ENCODE peak calls at places on chromosomes 1 and 21, in five cellular contexts. R is sigmoid colon, A is breast epithelium, Y is GM12878, E is HCT116. Z is an unnamed sample.

GRCh38 chr1:13585996-13586395 is 2.4 kb downstream of the PDPN start:
- DNase-seq in R (no peak), A (no peak), Y (no peak), E (no peak), Z (no peak)

GRCh38 chr1:113153116-113153803 is 80.3 kb downstream of the LRIG2 start:
- DNase-seq in R (no peak), A (no peak), Y (no peak), E (no peak), Z (no peak)

GRCh38 chr1:84253041-84253440 is 48.5 kb upstream of the SAMD13 start:
- DNase-seq in R (no peak), A (no peak), Y (no peak), E (no peak), Z (no peak)

GRCh38 chr21:44370027-44370735 is 16.8 kb downstream of the TRPM2 start:
- DNase-seq in R (peak; percentile 62), A (peak; percentile 49), Y (no peak), E (no peak), Z (no peak)

GRCh38 chr1:69535490-69535889 is 32.2 kb upstream of the LRRC7 start:
- DNase-seq in R (no peak), A (no peak), Y (no peak), E (no peak), Z (no peak)

GRCh38 chr21:20443558-20444155 is 554.6 kb upstream of the NCAM2 start:
- DNase-seq in R (no peak), A (no peak), Y (no peak), E (no peak), Z (no peak)

GRCh38 chr1:234601217-234602017 is 8.6 kb downstream of the IRF2BP2 start:
- DNase-seq in R (no peak), A (no peak), Y (no peak), E (no peak), Z (peak; percentile 93)

GRCh38 chr21:15592271-15592860 is 137.4 kb upstream of the USP25 start:
- DNase-seq in R (no peak), A (no peak), Y (no peak), E (peak; percentile 21), Z (peak; percentile 18)

GRCh38 chr1:98143403-98143802 is 222.6 kb upstream of the DPYD start:
- DNase-seq in R (no peak), A (no peak), Y (no peak), E (no peak), Z (no peak)

GRCh38 chr1:233394860-233395717 is 67.6 kb downstream of the MAP3K21 start:
- DNase-seq in R (no peak), A (no peak), Y (no peak), E (peak; percentile 54), Z (peak; percentile 26)

GRCh38 chr1:158814970-158815369 is 16.2 kb upstream of the MNDA start:
- DNase-seq in R (no peak), A (no peak), Y (no peak), E (no peak), Z (no peak)

GRCh38 chr1:43153443-43153842 is 18.6 kb downstream of the EBNA1BP2 start:
- DNase-seq in R (no peak), A (no peak), Y (no peak), E (no peak), Z (no peak)

GRCh38 chr1:85091647-85092295 is 43.5 kb upstream of the MCOLN3 start:
- DNase-seq in R (no peak), A (no peak), Y (no peak), E (no peak), Z (peak; percentile 34)

GRCh38 chr1:189605236-189605635 is 872.4 kb downstream of the BRINP3 start:
- DNase-seq in R (no peak), A (no peak), Y (no peak), E (no peak), Z (no peak)

GRCh38 chr21:43646550-43647260 is 12.6 kb downstream of the HSF2BP start:
- DNase-seq in R (peak; percentile 95), A (peak; percentile 89), Y (no peak), E (peak; percentile 88), Z (no peak)

GRCh38 chr1:47180603-47181094 is 9.2 kb downstream of the PDZK1IP1 start:
- DNase-seq in R (no peak), A (no peak), Y (no peak), E (no peak), Z (no peak)

GRCh38 chr1:21318714-21319159 is 28.5 kb upstream of the ECE1 start:
- DNase-seq in R (peak; percentile 98), A (peak; percentile 85), Y (no peak), E (no peak), Z (no peak)

GRCh38 chr21:43810505-43811261 is 21.3 kb downstream of the RRP1 start:
- DNase-seq in R (peak; percentile 86), A (peak; percentile 83), Y (peak; percentile 51), E (peak; percentile 36), Z (no peak)

GRCh38 chr1:159925713-159926066 is 383 bp upstream of the TAGLN2 start:
- DNase-seq in R (peak; percentile 80), A (no peak), Y (no peak), E (no peak), Z (no peak)

GRCh38 chr1:159923203-159924024 is 1.9 kb downstream of the TAGLN2 start:
- DNase-seq in R (peak; percentile 91), A (peak; percentile 89), Y (peak; percentile 68), E (no peak), Z (no peak)

GRCh38 chr1:159927211-159927886 is 2.0 kb upstream of the TAGLN2 start:
- DNase-seq in R (no peak), A (no peak), Y (no peak), E (no peak), Z (no peak)

GRCh38 chr1:159924025-159924790 is 1.1 kb downstream of the TAGLN2 start:
- DNase-seq in R (peak; percentile 96), A (peak; percentile 93), Y (no peak), E (peak; percentile 55), Z (no peak)

GRCh38 chr1:159924791-159925712 is at the start of gene TAGLN2:
- DNase-seq in R (peak; percentile 96), A (peak; percentile 93), Y (peak; percentile 60), E (peak; percentile 79), Z (no peak)
- TF ChIP-seq POLR2AphosphoS5 in R (peak; percentile 97), A (peak; percentile 92), Y (peak; percentile 98), E (peak; percentile 92), Z (peak; percentile 93)

GRCh38 chr21:37537391-37537996 is 170.9 kb downstream of the DYRK1A start:
- DNase-seq in R (no peak), A (no peak), Y (no peak), E (no peak), Z (no peak)
- H3K27ac ChIP-seq in R (no peak overlapping the region), A (no peak overlapping the region), Y (no peak overlapping the region), E (no peak overlapping the region), Z (no peak overlapping the region)

GRCh38 chr1:183675883-183676282 is 22.8 kb upstream of the APOBEC4 start:
- DNase-seq in R (no peak), A (no peak), Y (no peak), E (no peak), Z (no peak)
- TF ChIP-seq POLR2AphosphoS5 in R (no peak), A (no peak), Y (no peak), E (no peak), Z (no peak)

GRCh38 chr1:104929280-104929679 is 1179.6 kb downstream of the AMY1C start:
- DNase-seq in R (no peak), A (no peak), Y (no peak), E (no peak), Z (no peak)
- H3K27ac ChIP-seq in R (no peak overlapping the region), A (no peak overlapping the region), Y (no peak overlapping the region), E (no peak overlapping the region), Z (peak overlapping the region; percentile 30)

GRCh38 chr1:28552482-28553228 is at the start of gene TRNAU1AP:
- DNase-seq in R (peak; percentile 98), A (peak; percentile 96), Y (peak; percentile 91), E (peak; percentile 91), Z (peak; percentile 67)

GRCh38 chr1:28551381-28551780 is 1.5 kb upstream of the TRNAU1AP start:
- DNase-seq in R (no peak), A (no peak), Y (no peak), E (no peak), Z (no peak)

GRCh38 chr1:28553229-28553930 is 495 bp downstream of the TRNAU1AP start:
- DNase-seq in R (peak; percentile 69), A (no peak), Y (peak; percentile 9), E (no peak), Z (no peak)
- TF ChIP-seq POLR2AphosphoS5 in R (no peak), A (no peak), Y (no peak), E (no peak), Z (no peak)

GRCh38 chr1:204882479-204882878 is 11.8 kb downstream of the NFASC start:
- DNase-seq in R (no peak), A (no peak), Y (no peak), E (no peak), Z (no peak)

GRCh38 chr1:204883405-204883804 is 12.7 kb downstream of the NFASC start:
- DNase-seq in R (no peak), A (no peak), Y (no peak), E (no peak), Z (no peak)

GRCh38 chr1:204887846-204888245 is 17.2 kb downstream of the NFASC start:
- DNase-seq in R (no peak), A (no peak), Y (no peak), E (no peak), Z (no peak)

GRCh38 chr1:204885790-204886189 is 15.1 kb downstream of the NFASC start:
- DNase-seq in R (no peak), A (no peak), Y (no peak), E (no peak), Z (no peak)

GRCh38 chr1:204885288-204885711 is 14.6 kb downstream of the NFASC start:
- DNase-seq in R (peak; percentile 78), A (no peak), Y (no peak), E (no peak), Z (no peak)
- H3K27ac ChIP-seq in R (peak overlapping the region; percentile 72), A (peak overlapping the region; percentile 83), Y (no peak overlapping the region), E (no peak overlapping the region), Z (no peak overlapping the region)

DNA sequence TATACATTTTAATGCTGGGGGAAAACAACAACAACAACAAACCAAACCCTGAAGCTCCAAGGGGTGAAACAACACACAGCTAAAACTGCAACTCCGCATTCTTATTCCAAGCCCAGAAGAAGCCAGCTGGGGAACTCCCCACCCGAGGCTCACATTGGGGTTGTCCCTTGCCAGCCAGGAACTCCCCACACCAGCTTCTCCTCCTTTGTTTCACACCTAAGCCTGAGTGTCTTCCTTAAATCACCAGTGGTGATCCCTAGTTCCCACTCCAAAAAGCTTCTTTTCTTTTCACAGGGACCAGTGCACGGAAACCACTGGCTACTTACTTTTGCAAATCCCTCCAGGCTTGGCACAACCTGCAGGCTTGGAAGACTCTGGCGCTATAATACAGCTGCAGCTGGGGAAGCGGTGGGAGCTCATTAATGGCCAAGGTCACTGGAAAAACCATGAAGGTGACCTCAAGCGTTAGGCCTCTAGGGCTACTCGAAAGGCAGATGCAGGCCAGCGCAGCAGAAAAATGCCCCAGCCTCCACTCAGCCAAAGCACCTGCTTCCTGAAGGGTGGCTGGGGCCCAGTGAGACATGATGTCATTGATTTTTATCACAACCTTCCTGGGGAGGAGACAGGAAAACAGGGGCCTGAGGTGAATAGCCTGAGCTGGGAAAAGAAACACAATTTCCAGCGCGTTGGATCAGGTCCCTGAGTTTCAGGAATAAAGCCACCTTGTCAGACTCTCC is 40.1 kb downstream of the TLR5 start:
- DNase-seq in R (no peak), A (no peak), Y (no peak), E (no peak), Z (no peak)
- TF ChIP-seq POLR2AphosphoS5 in R (no peak), A (peak; percentile 17), Y (no peak), E (no peak), Z (no peak)